ENCODE peak calls at places on chromosomes 16 and 17, in four cellular contexts. M, C, T and K are unnamed samples. For H3K9me2, the result is how much of the 10 kb centered on the place peaks cover.

GRCh38 chr17:52686140-52686539 is 527.6 kb upstream of the CA10 start:
- DNase-seq in M (no peak), T (no peak), C (no peak), K (no peak)

GRCh38 chr17:36493956-36494355 is 7.5 kb downstream of the ZNHIT3 start:
- DNase-seq in C (no peak), T (no peak), M (no peak), K (no peak)

GRCh38 chr17:2347805-2348685 is 10.7 kb downstream of the SGSM2 start:
- DNase-seq in C (peak), T (no peak), M (no peak), K (peak)

GRCh38 chr17:72618018-72618509 is 474.4 kb downstream of the SLC39A11 start:
- DNase-seq in T (no peak), M (peak), C (no peak), K (peak)

GRCh38 chr17:36183811-36184765 is 7.7 kb upstream of the TBC1D3B start:
- DNase-seq in M (no peak), C (no peak), T (peak), K (no peak)

GRCh38 chr17:78664476-78665384 is 87.5 kb upstream of the DNAH17 start:
- DNase-seq in C (no peak), M (no peak), T (no peak), K (peak)

GRCh38 chr17:57672971-57673370 is 72.1 kb downstream of the CCDC182 start:
- DNase-seq in T (no peak), M (no peak), C (no peak), K (no peak)

GRCh38 chr17:19470529-19471261 is 59.7 kb downstream of the RNF112 start:
- DNase-seq in T (no peak), C (peak), M (no peak), K (peak)

GRCh38 chr16:30985401-30986128 is 558 bp downstream of the HSD3B7 start:
- DNase-seq in M (peak), T (no peak), C (peak), K (peak)

GRCh38 chr17:80219013-80219776 is 938 bp downstream of the SGSH start:
- DNase-seq in M (peak), C (peak), T (peak), K (peak)

GRCh38 chr17:17568772-17569195 is 22.7 kb downstream of the PEMT start:
- DNase-seq in C (peak), M (peak), T (peak), K (peak)

GRCh38 chr16:85930321-85930720 is 31.4 kb downstream of the IRF8 start:
- DNase-seq in T (no peak), C (no peak), M (no peak), K (no peak)

GRCh38 chr17:18143044-18143936 is 34.7 kb downstream of the MYO15A start:
- DNase-seq in T (no peak), C (peak), M (no peak), K (no peak)

GRCh38 chr16:87607223-87607622 is 4.9 kb downstream of the JPH3 start:
- DNase-seq in C (no peak), T (no peak), M (no peak), K (no peak)

GRCh38 chr17:69961488-69962145 is 113.4 kb upstream of the KCNJ16 start:
- DNase-seq in T (peak), C (peak), M (no peak), K (peak)

GRCh38 chr17:58403312-58403711 is 14.0 kb downstream of the RNF43 start:
- DNase-seq in T (no peak), C (peak), M (no peak), K (no peak)

GRCh38 chr16:85472514-85472913 is 140.6 kb upstream of the GSE1 start:
- DNase-seq in C (no peak), M (no peak), T (no peak), K (no peak)

GRCh38 chr17:48530887-48531272 is at the start of gene HOXB1:
- DNase-seq in M (no peak), C (peak), T (no peak), K (no peak)

GRCh38 chr16:2871926-2872325 is 11.1 kb upstream of the FLYWCH2 start:
- DNase-seq in T (no peak), C (no peak), M (no peak), K (no peak)

GRCh38 chr16:35431829-35432663 is 1972.6 kb downstream of the TP53TG3F start:
- DNase-seq in M (no peak), T (peak), C (peak), K (no peak)

GRCh38 chr17:17146791-17147406 is 59.2 kb downstream of the PLD6 start:
- DNase-seq in C (peak), T (peak), M (peak), K (peak)

GRCh38 chr16:4115941-4116327 is 308 bp downstream of the ADCY9 start:
- DNase-seq in T (no peak), C (no peak), M (no peak), K (no peak)
- H3K27ac ChIP-seq in T (no peak), C (no peak), M (no peak), K (no peak)

GRCh38 chr17:10292057-10292931 is 80.5 kb downstream of the MYH13 start:
- DNase-seq in C (peak), M (peak), T (no peak), K (peak)

GRCh38 chr17:10285896-10286295 is 86.9 kb downstream of the MYH13 start:
- DNase-seq in C (no peak), T (no peak), M (no peak), K (no peak)

GRCh38 chr17:10294162-10294561 is 78.6 kb downstream of the MYH13 start:
- DNase-seq in M (no peak), T (no peak), C (no peak), K (peak)

GRCh38 chr17:10286324-10286723 is 86.5 kb downstream of the MYH13 start:
- DNase-seq in T (no peak), M (no peak), C (peak), K (no peak)

DNA sequence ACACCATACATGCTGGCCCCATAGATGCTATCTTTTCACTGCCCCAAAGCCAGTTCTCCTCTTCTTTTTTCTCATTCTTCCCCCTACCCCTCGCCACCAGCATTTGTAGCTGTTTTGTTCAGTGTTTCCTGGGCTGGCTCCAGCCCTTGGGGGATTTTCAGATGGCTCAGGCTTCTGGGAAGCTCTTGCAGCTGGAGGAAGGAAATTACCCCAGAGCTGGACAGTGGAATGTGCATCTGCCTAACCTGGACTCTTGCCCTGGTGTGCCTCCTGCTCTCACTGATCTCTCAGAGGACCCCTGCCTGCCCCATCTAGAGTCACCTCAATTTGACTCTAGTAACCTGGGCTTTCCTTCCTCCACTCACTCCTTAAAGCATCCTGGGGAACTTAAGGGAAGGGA is 82.8 kb downstream of the MYH13 start:
- DNase-seq in M (no peak), C (no peak), T (no peak), K (peak)
- H3K9me2 ChIP-seq in M (under half), C (under half), T (under half), K (under half)

GRCh38 chr16:11118479-11118878 is 137.5 kb downstream of the SOCS1 start:
- DNase-seq in C (no peak), T (no peak), M (no peak), K (no peak)

GRCh38 chr16:11123666-11124065 is 132.3 kb downstream of the SOCS1 start:
- DNase-seq in M (no peak), C (no peak), T (no peak), K (no peak)

GRCh38 chr16:11121083-11121482 is 134.9 kb downstream of the SOCS1 start:
- DNase-seq in T (no peak), C (no peak), M (no peak), K (no peak)

GRCh38 chr16:11125936-11126335 is 130.1 kb downstream of the SOCS1 start:
- DNase-seq in C (no peak), T (no peak), M (no peak), K (no peak)

GRCh38 chr16:11121909-11122692 is 133.9 kb downstream of the SOCS1 start:
- DNase-seq in T (no peak), C (no peak), M (no peak), K (no peak)
- TF ChIP-seq EZH2phosphoT487 in T (no peak), C (no peak), M (no peak), K (no peak)

GRCh38 chr16:22232277-22233049 is 26.4 kb downstream of the EEF2K start:
- DNase-seq in T (no peak), M (peak), C (no peak), K (peak)
- H3K27ac ChIP-seq in T (no peak), M (peak), C (no peak), K (peak)

GRCh38 chr17:82092628-82092994 is 5.4 kb downstream of the FASN start:
- DNase-seq in M (no peak), C (no peak), T (no peak), K (no peak)
- H3K9me2 ChIP-seq in M (under half), C (under half), T (under half), K (under half)

DNA sequence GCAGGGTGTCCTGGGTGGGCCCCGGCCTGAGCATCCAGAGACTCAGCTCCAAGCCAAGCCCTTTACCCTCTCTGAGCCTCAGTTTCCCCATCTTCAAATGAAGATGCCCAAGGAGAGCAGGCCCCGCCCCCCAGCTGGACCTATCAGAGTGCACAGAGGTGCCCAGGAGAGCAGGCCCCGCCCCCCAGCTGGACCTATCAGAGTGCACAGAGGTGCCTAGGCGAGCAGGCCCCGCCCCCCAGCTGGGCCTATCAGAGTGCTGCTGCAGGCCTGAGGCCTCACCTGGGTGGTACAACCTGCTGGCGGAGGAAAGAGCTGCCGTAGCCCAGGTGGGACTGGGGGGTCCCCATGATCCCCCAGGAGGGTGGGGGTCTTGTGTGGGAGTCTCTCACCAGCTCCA is 3.4 kb upstream of the SSTR5 start:
- DNase-seq in C (peak), T (no peak), M (no peak), K (no peak)
- TF ChIP-seq EZH2phosphoT487 in C (no peak), T (no peak), M (no peak), K (no peak)

DNA sequence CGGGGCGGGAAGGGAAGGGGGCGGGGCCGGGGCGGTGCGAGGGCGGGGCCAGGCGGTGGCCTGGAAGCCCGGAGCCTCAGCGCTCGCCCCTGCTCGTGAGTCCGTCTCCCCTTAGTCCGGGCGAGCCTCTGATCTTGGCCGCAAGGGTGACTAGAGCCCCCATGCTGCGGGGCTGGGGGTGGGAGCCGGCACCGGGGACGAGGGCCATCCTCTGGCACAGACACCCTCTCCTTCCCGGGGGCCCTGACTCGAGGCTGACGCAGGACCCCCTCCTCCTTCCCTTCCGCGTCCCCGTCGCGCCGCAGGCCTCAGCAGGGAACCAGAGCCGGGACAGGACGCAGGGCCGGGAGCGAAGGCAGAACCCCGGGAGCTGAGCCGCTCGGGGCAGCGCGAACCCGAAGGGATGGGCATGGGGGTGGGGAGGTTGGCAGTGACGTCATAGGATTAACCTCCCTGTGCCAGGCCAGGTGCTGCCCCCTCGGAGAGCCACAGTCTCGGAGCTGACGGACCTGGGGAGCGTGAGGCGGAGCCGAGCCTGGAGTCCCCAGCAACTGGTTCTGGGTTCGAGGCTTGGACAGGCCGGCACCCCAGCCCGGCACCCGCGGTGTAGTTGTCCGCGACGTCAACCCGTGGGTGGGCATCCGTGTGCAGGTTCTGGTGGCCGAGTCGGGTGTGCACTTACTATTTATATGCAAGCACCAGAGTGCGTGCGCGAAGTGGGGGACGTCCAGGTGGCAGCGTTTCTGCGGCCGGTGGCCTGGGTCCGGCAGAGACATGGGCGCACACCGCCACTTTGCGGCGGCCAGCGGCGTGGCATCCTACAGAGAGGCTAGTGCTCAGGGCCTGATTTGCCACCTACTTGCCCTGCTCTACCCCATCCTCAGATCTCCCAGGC is 501 bp upstream of the PLCD3 start:
- DNase-seq in C (peak), M (peak), T (peak), K (peak)
- H3K27ac ChIP-seq in C (no peak), M (peak), T (peak), K (peak)

DNA sequence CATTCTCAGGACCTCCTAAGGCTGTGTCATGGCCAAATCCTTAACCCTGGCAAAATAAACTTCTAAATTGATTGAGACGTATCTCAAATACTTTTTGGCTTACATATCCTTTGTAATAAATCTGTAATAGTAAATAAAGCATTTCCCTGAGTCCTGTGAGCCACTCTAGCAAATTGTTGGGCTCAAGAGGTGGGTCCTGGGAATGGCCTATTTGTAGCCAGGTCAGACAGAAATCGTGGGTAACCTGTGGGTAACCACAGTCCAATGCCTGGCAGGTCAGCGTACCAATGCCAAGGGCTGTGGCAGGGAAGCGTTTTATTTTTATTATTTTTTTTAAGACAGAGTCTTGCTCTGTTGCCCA is 12.0 kb upstream of the UBE2I start:
- DNase-seq in C (no peak), T (no peak), M (no peak), K (no peak)
- H3K9me2 ChIP-seq in C (under half), T (under half), M (under half), K (under half)